ENCODE peak calls at places on chromosomes 2 and 18, in ten cellular contexts. One of them, this sample, is unnamed.
A peak's percentile ranks its signal among the peaks of the same experiment; 100 is the strongest.

GRCh38 chr2:133774675-133775005 is 206.4 kb upstream of the NCKAP5 start:
- DNase-seq in brain microvascular endothelial cell: no peak
- DNase-seq in NAMALWA: no peak
- DNase-seq in OCI-LY7: no peak
- DNase-seq in stimulated activated CD4-positive, alpha-beta T cell treated with anti-CD3 and anti-CD28 coated beads, Interleukin-4, amount 100 ng/mL, for 48 hours: no peak
- DNase-seq in GM19239: no peak
- DNase-seq in mammary epithelial cell: no peak
- DNase-seq in hypothalamus: no peak
- DNase-seq in T follicular helper cell: no peak
- DNase-seq in activated T-cell treated with anti-CD3 and anti-CD28 coated beads for 1 hour: no peak
- DNase-seq in this sample: no peak

GRCh38 chr2:127631997-127632581 is 13.9 kb upstream of the GPR17 start:
- DNase-seq in brain microvascular endothelial cell: no peak
- DNase-seq in NAMALWA: no peak
- DNase-seq in OCI-LY7: no peak
- DNase-seq in stimulated activated CD4-positive, alpha-beta T cell treated with anti-CD3 and anti-CD28 coated beads, Interleukin-4, amount 100 ng/mL, for 48 hours: no peak
- DNase-seq in GM19239: no peak
- DNase-seq in mammary epithelial cell: no peak
- DNase-seq in hypothalamus: no peak
- DNase-seq in T follicular helper cell: no peak
- DNase-seq in activated T-cell treated with anti-CD3 and anti-CD28 coated beads for 1 hour: no peak
- DNase-seq in this sample: no peak

GRCh38 chr2:65228249-65228750 is 669 bp downstream of the ACTR2 start:
- DNase-seq in brain microvascular endothelial cell: no peak
- DNase-seq in NAMALWA: peak; percentile 90
- DNase-seq in OCI-LY7: peak; percentile 89
- DNase-seq in stimulated activated CD4-positive, alpha-beta T cell treated with anti-CD3 and anti-CD28 coated beads, Interleukin-4, amount 100 ng/mL, for 48 hours: no peak
- DNase-seq in GM19239: peak; percentile 36
- DNase-seq in mammary epithelial cell: peak; percentile 57
- DNase-seq in hypothalamus: no peak
- DNase-seq in T follicular helper cell: peak; percentile 13
- DNase-seq in activated T-cell treated with anti-CD3 and anti-CD28 coated beads for 1 hour: peak; percentile 23
- DNase-seq in this sample: no peak

GRCh38 chr18:75915941-75916640 is 488.6 kb upstream of the SMIM21 start:
- DNase-seq in brain microvascular endothelial cell: no peak
- DNase-seq in NAMALWA: no peak
- DNase-seq in OCI-LY7: no peak
- DNase-seq in stimulated activated CD4-positive, alpha-beta T cell treated with anti-CD3 and anti-CD28 coated beads, Interleukin-4, amount 100 ng/mL, for 48 hours: no peak
- DNase-seq in GM19239: no peak
- DNase-seq in mammary epithelial cell: no peak
- DNase-seq in hypothalamus: no peak
- DNase-seq in T follicular helper cell: no peak
- DNase-seq in activated T-cell treated with anti-CD3 and anti-CD28 coated beads for 1 hour: no peak
- DNase-seq in this sample: no peak

GRCh38 chr2:126317797-126318431 is 338.0 kb upstream of the GYPC start:
- DNase-seq in brain microvascular endothelial cell: peak; percentile 18
- DNase-seq in NAMALWA: no peak
- DNase-seq in OCI-LY7: no peak
- DNase-seq in stimulated activated CD4-positive, alpha-beta T cell treated with anti-CD3 and anti-CD28 coated beads, Interleukin-4, amount 100 ng/mL, for 48 hours: no peak
- DNase-seq in GM19239: no peak
- DNase-seq in mammary epithelial cell: no peak
- DNase-seq in hypothalamus: no peak
- DNase-seq in T follicular helper cell: no peak
- DNase-seq in activated T-cell treated with anti-CD3 and anti-CD28 coated beads for 1 hour: no peak
- DNase-seq in this sample: no peak

GRCh38 chr2:120750488-120751210 is 15.0 kb downstream of the GLI2 start:
- DNase-seq in brain microvascular endothelial cell: no peak
- DNase-seq in NAMALWA: no peak
- DNase-seq in OCI-LY7: no peak
- DNase-seq in stimulated activated CD4-positive, alpha-beta T cell treated with anti-CD3 and anti-CD28 coated beads, Interleukin-4, amount 100 ng/mL, for 48 hours: no peak
- DNase-seq in GM19239: no peak
- DNase-seq in mammary epithelial cell: peak; percentile 9
- DNase-seq in hypothalamus: no peak
- DNase-seq in T follicular helper cell: no peak
- DNase-seq in activated T-cell treated with anti-CD3 and anti-CD28 coated beads for 1 hour: no peak
- DNase-seq in this sample: no peak

GRCh38 chr2:50591021-50591420 is 440.9 kb downstream of the NRXN1 start:
- DNase-seq in brain microvascular endothelial cell: no peak
- DNase-seq in NAMALWA: no peak
- DNase-seq in OCI-LY7: no peak
- DNase-seq in stimulated activated CD4-positive, alpha-beta T cell treated with anti-CD3 and anti-CD28 coated beads, Interleukin-4, amount 100 ng/mL, for 48 hours: no peak
- DNase-seq in GM19239: no peak
- DNase-seq in mammary epithelial cell: no peak
- DNase-seq in hypothalamus: no peak
- DNase-seq in T follicular helper cell: no peak
- DNase-seq in activated T-cell treated with anti-CD3 and anti-CD28 coated beads for 1 hour: no peak
- DNase-seq in this sample: no peak

GRCh38 chr2:71646028-71646427 is 192.7 kb downstream of the DYSF start:
- DNase-seq in brain microvascular endothelial cell: peak; percentile 5
- DNase-seq in NAMALWA: no peak
- DNase-seq in OCI-LY7: no peak
- DNase-seq in stimulated activated CD4-positive, alpha-beta T cell treated with anti-CD3 and anti-CD28 coated beads, Interleukin-4, amount 100 ng/mL, for 48 hours: no peak
- DNase-seq in GM19239: no peak
- DNase-seq in mammary epithelial cell: peak; percentile 58
- DNase-seq in hypothalamus: no peak
- DNase-seq in T follicular helper cell: no peak
- DNase-seq in activated T-cell treated with anti-CD3 and anti-CD28 coated beads for 1 hour: no peak
- DNase-seq in this sample: no peak

GRCh38 chr18:22349966-22350365 is 67.7 kb downstream of the CTAGE1 start:
- DNase-seq in brain microvascular endothelial cell: no peak
- DNase-seq in NAMALWA: no peak
- DNase-seq in OCI-LY7: no peak
- DNase-seq in stimulated activated CD4-positive, alpha-beta T cell treated with anti-CD3 and anti-CD28 coated beads, Interleukin-4, amount 100 ng/mL, for 48 hours: no peak
- DNase-seq in GM19239: no peak
- DNase-seq in mammary epithelial cell: no peak
- DNase-seq in hypothalamus: no peak
- DNase-seq in T follicular helper cell: no peak
- DNase-seq in activated T-cell treated with anti-CD3 and anti-CD28 coated beads for 1 hour: no peak
- DNase-seq in this sample: no peak

GRCh38 chr2:38947241-38948239 is 57.9 kb downstream of the ARHGEF33 start:
- DNase-seq in brain microvascular endothelial cell: peak; percentile 69
- DNase-seq in NAMALWA: peak; percentile 83
- DNase-seq in OCI-LY7: peak; percentile 84
- DNase-seq in stimulated activated CD4-positive, alpha-beta T cell treated with anti-CD3 and anti-CD28 coated beads, Interleukin-4, amount 100 ng/mL, for 48 hours: peak; percentile 51
- DNase-seq in GM19239: peak; percentile 63
- DNase-seq in mammary epithelial cell: peak; percentile 87
- DNase-seq in hypothalamus: no peak
- DNase-seq in T follicular helper cell: peak; percentile 41
- DNase-seq in activated T-cell treated with anti-CD3 and anti-CD28 coated beads for 1 hour: peak; percentile 42
- DNase-seq in this sample: peak; percentile 44

GRCh38 chr2:192813341-192813740 is 618.6 kb upstream of the TMEFF2 start:
- DNase-seq in brain microvascular endothelial cell: no peak
- DNase-seq in NAMALWA: no peak
- DNase-seq in OCI-LY7: no peak
- DNase-seq in stimulated activated CD4-positive, alpha-beta T cell treated with anti-CD3 and anti-CD28 coated beads, Interleukin-4, amount 100 ng/mL, for 48 hours: no peak
- DNase-seq in GM19239: no peak
- DNase-seq in mammary epithelial cell: no peak
- DNase-seq in hypothalamus: no peak
- DNase-seq in T follicular helper cell: no peak
- DNase-seq in activated T-cell treated with anti-CD3 and anti-CD28 coated beads for 1 hour: no peak
- DNase-seq in this sample: no peak

GRCh38 chr2:199458017-199458805 is 472 bp upstream of the SATB2 start:
- DNase-seq in brain microvascular endothelial cell: no peak
- DNase-seq in NAMALWA: no peak
- DNase-seq in OCI-LY7: peak; percentile 83
- DNase-seq in stimulated activated CD4-positive, alpha-beta T cell treated with anti-CD3 and anti-CD28 coated beads, Interleukin-4, amount 100 ng/mL, for 48 hours: no peak
- DNase-seq in GM19239: no peak
- DNase-seq in mammary epithelial cell: no peak
- DNase-seq in hypothalamus: no peak
- DNase-seq in T follicular helper cell: no peak
- DNase-seq in activated T-cell treated with anti-CD3 and anti-CD28 coated beads for 1 hour: no peak
- DNase-seq in this sample: no peak